ENCODE peak calls at places on chromosomes 4 and X, in seven cellular contexts. Q, V, K, D, G, S and C are unnamed samples.

GRCh38 chrX:104659037-104659744 is 93.2 kb downstream of the IL1RAPL2 start:
- DNase-seq in Q (no peak), V (no peak), K (no peak), D (no peak), G (no peak), S (no peak), C (no peak)

GRCh38 chr4:161762796-161763195 is 401.0 kb downstream of the FSTL5 start:
- DNase-seq in Q (peak), V (no peak), K (no peak), D (no peak), G (no peak), S (no peak), C (no peak)

GRCh38 chr4:54986095-54986846 is 139.1 kb downstream of the KDR start:
- DNase-seq in Q (no peak), V (no peak), K (no peak), D (no peak), G (no peak), S (peak), C (no peak)

GRCh38 chrX:49147907-49148306 is 14.7 kb upstream of the MAGIX start:
- DNase-seq in Q (no peak), V (no peak), K (no peak), D (no peak), G (no peak), S (no peak), C (no peak)

GRCh38 chrX:5683996-5684395 is 544.7 kb downstream of the NLGN4X start:
- DNase-seq in Q (no peak), V (no peak), K (peak), D (no peak), G (no peak), S (no peak), C (no peak)

GRCh38 chr4:139919513-139919912 is 234.5 kb downstream of the MAML3 start:
- DNase-seq in Q (peak), V (peak), K (no peak), D (no peak), G (no peak), S (no peak), C (peak)

GRCh38 chrX:132622130-132622529 is 133.3 kb upstream of the MBNL3 start:
- DNase-seq in Q (peak), V (no peak), K (no peak), D (peak), G (no peak), S (no peak), C (peak)

GRCh38 chrX:47093248-47093647 is 15.0 kb downstream of the RGN start:
- DNase-seq in Q (peak), V (no peak), K (peak), D (no peak), G (no peak), S (no peak), C (no peak)

GRCh38 chr4:73777612-73778011 is 37.2 kb downstream of the CXCL8 start:
- DNase-seq in Q (peak), V (peak), K (no peak), D (no peak), G (no peak), S (no peak), C (no peak)

GRCh38 chr4:141933978-141934377 is 297.6 kb downstream of the IL15 start:
- DNase-seq in Q (no peak), V (no peak), K (no peak), D (no peak), G (no peak), S (no peak), C (no peak)

GRCh38 chr4:63379750-63380522 is 1029.3 kb downstream of the TECRL start:
- DNase-seq in Q (no peak), V (no peak), K (no peak), D (no peak), G (no peak), S (no peak), C (no peak)

GRCh38 chr4:168587326-168588125 is 90.7 kb downstream of the PALLD start:
- DNase-seq in Q (peak), V (peak), K (no peak), D (no peak), G (no peak), S (no peak), C (peak)

GRCh38 chr4:113383111-113383785 is 333.8 kb downstream of the ANK2 start:
- DNase-seq in Q (peak), V (no peak), K (no peak), D (no peak), G (no peak), S (no peak), C (no peak)

GRCh38 chrX:32408389-32408788 is 803.0 kb downstream of the DMD start:
- DNase-seq in Q (no peak), V (no peak), K (peak), D (no peak), G (no peak), S (peak), C (no peak)

GRCh38 chr4:166140951-166141350 is 267.9 kb downstream of the TLL1 start:
- DNase-seq in Q (no peak), V (no peak), K (no peak), D (no peak), G (no peak), S (no peak), C (no peak)

GRCh38 chr4:100738388-100739165 is 220.8 kb upstream of the EMCN start:
- DNase-seq in Q (peak), V (no peak), K (no peak), D (no peak), G (no peak), S (no peak), C (peak)

GRCh38 chrX:34656842-34657780 is at the start of gene TMEM47:
- DNase-seq in Q (peak), V (no peak), K (no peak), D (no peak), G (peak), S (peak), C (peak)

GRCh38 chrX:68719904-68720614 is 72.6 kb downstream of the STARD8 start:
- DNase-seq in Q (no peak), V (no peak), K (peak), D (no peak), G (no peak), S (peak), C (peak)

GRCh38 chr4:82784615-82785247 is 13.9 kb downstream of the SCD5 start:
- DNase-seq in Q (peak), V (no peak), K (no peak), D (no peak), G (no peak), S (no peak), C (peak)

GRCh38 chr4:75844151-75844662 is 58.0 kb downstream of the PPEF2 start:
- DNase-seq in Q (peak), V (peak), K (no peak), D (no peak), G (no peak), S (no peak), C (peak)

GRCh38 chrX:65695849-65696248 is 28.4 kb downstream of the MSN start:
- DNase-seq in Q (no peak), V (no peak), K (no peak), D (no peak), G (no peak), S (no peak), C (no peak)

GRCh38 chrX:49627030-49627777 is 28.4 kb downstream of the GAGE1 start:
- DNase-seq in Q (no peak), V (no peak), K (peak), D (no peak), G (peak), S (peak), C (no peak)

GRCh38 chr4:128604840-128605239 is 204.7 kb upstream of the JADE1 start:
- DNase-seq in Q (peak), V (peak), K (no peak), D (no peak), G (no peak), S (no peak), C (no peak)

GRCh38 chr4:168790898-168791297 is 219.2 kb downstream of the CBR4 start:
- DNase-seq in Q (no peak), V (no peak), K (no peak), D (no peak), G (no peak), S (no peak), C (no peak)

GRCh38 chrX:41664307-41665299 is 24.2 kb upstream of the GPR34 start:
- DNase-seq in Q (no peak), V (no peak), K (peak), D (no peak), G (no peak), S (no peak), C (no peak)

GRCh38 chr4:5753766-5754528 is 42.9 kb downstream of the EVC start:
- DNase-seq in Q (peak), V (peak), K (no peak), D (no peak), G (no peak), S (no peak), C (peak)

GRCh38 chr4:70741872-70742271 is 20.1 kb downstream of the RUFY3 start:
- DNase-seq in Q (no peak), V (no peak), K (no peak), D (no peak), G (no peak), S (no peak), C (no peak)

GRCh38 chr4:78928835-78929234 is 10.4 kb downstream of the PAQR3 start:
- DNase-seq in Q (no peak), V (no peak), K (no peak), D (no peak), G (peak), S (no peak), C (no peak)